ENCODE peak calls at places on chromosomes 1 and 21, in seven cellular contexts. L is SK-N-SH, W is heart left ventricle, M is kidney epithelial cell, I is lung, G is tibial artery, U is uterus. C is an unnamed sample.

GRCh38 chr1:211305044-211305443 is 21.6 kb upstream of the TRAF5 start:
- DNase-seq in W (peak; percentile 31), M (no peak), G (no peak), U (no peak), I (no peak), L (no peak), C (no peak)

GRCh38 chr1:14486401-14487110 is 111.9 kb upstream of the KAZN start:
- DNase-seq in M (peak; percentile 65), L (no peak), G (peak; percentile 45), U (peak; percentile 16), I (no peak), W (peak; percentile 47), C (peak; percentile 12)

GRCh38 chr1:12204140-12204539 is 25.7 kb upstream of the VPS13D start:
- DNase-seq in G (no peak), W (no peak), U (no peak), M (no peak), L (no peak), I (no peak), C (no peak)

GRCh38 chr21:28142692-28143091 is 850.0 kb downstream of the LTN1 start:
- DNase-seq in M (peak; percentile 32), G (no peak), U (no peak), L (no peak), W (no peak), I (no peak), C (peak; percentile 14)

GRCh38 chr1:75543705-75544104 is 67.2 kb downstream of the SLC44A5 start:
- DNase-seq in L (no peak), M (no peak), U (no peak), I (no peak), G (no peak), W (no peak), C (no peak)

GRCh38 chr1:201335174-201335870 is 42.2 kb downstream of the TNNT2 start:
- DNase-seq in W (no peak), I (no peak), G (no peak), M (no peak), U (no peak), L (no peak), C (no peak)

GRCh38 chr1:67759692-67760029 is 73.6 kb downstream of the GNG12 start:
- DNase-seq in M (no peak), W (no peak), U (no peak), L (no peak), I (no peak), G (no peak), C (no peak)

GRCh38 chr1:207002731-207003146 is 29.8 kb downstream of the C1orf116 start:
- DNase-seq in U (no peak), W (no peak), I (peak; percentile 91), G (no peak), L (no peak), M (no peak), C (peak; percentile 54)

GRCh38 chr21:30590297-30590696 is at the start of gene KRTAP22-2:
- DNase-seq in W (no peak), M (no peak), I (no peak), L (no peak), U (no peak), G (no peak), C (no peak)

GRCh38 chr1:163069142-163069541 is at the start of gene RGS4:
- DNase-seq in L (peak; percentile 73), I (no peak), M (peak; percentile 85), U (peak; percentile 68), G (peak; percentile 36), W (peak; percentile 55), C (peak; percentile 32)

GRCh38 chr1:30184393-30185141 is 538.8 kb downstream of the MATN1 start:
- DNase-seq in U (no peak), I (peak; percentile 24), W (no peak), G (no peak), L (peak; percentile 58), M (no peak), C (no peak)

GRCh38 chr1:232059726-232060360 is 433.3 kb downstream of the DISC1 start:
- DNase-seq in L (no peak), U (no peak), M (no peak), I (no peak), G (no peak), W (no peak), C (no peak)

DNA sequence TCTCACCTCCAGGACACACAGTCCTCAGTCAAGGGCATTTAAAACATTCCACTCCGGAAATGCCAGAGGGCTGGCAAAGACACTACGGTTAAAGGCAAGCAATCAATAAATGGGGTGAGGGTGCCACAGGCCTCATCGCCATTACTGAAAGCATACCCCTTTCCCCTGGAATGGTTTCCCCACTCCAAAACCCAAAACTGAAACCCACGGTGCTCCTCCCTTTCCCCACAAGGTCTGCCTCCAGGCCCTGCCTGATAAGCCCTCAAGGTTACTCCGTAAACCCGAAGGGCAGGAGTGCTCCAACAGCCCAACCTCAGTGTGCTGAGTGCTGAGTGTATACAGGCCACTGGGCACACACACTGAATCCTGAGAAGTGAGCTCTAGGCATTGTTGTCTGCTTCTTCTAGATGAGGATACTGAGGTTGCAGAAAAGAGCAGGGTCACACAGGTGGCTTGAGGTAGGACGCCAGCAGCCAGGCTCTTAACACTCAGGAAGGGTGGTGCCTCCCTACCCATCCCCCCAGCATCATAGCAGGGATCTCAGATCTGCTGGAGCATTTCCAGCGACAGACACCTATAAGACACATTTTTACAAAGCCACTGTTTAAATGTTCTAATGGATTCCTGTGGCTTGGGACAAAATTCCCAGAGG is 29.0 kb downstream of the SSBP3 start:
- DNase-seq in M (no peak), W (peak; percentile 61), G (no peak), I (no peak), U (no peak), L (no peak), C (peak; percentile 56)
- H3K36me3 ChIP-seq in M (peaks cover 2% of the 10 kb centered on the region), W (no peaks in the 10 kb centered on the region), G (no peaks in the 10 kb centered on the region), I (no peaks in the 10 kb centered on the region), U (no peaks in the 10 kb centered on the region), L (no peaks in the 10 kb centered on the region), C (no peaks in the 10 kb centered on the region)

GRCh38 chr1:17276568-17276967 is 27.7 kb downstream of the PADI3 start:
- DNase-seq in G (no peak), W (no peak), M (no peak), L (no peak), I (no peak), U (no peak), C (no peak)

GRCh38 chr1:17272066-17272465 is 23.2 kb downstream of the PADI3 start:
- DNase-seq in U (no peak), I (no peak), G (no peak), L (no peak), M (no peak), W (no peak), C (no peak)

GRCh38 chr1:17273096-17273495 is 24.2 kb downstream of the PADI3 start:
- DNase-seq in G (no peak), U (no peak), I (no peak), L (no peak), W (no peak), M (no peak), C (no peak)

GRCh38 chr1:17272641-17273040 is 23.7 kb downstream of the PADI3 start:
- DNase-seq in U (no peak), W (no peak), I (no peak), G (no peak), L (no peak), M (no peak), C (no peak)

GRCh38 chr1:17274186-17275170 is 25.6 kb downstream of the PADI3 start:
- DNase-seq in M (no peak), U (no peak), W (no peak), I (no peak), L (peak; percentile 76), G (no peak), C (peak; percentile 42)
- TF ChIP-seq CTCF in M (peak; percentile 61), U (no peak), W (peak; percentile 42), I (no peak), L (peak; percentile 72), G (no peak), C (peak; percentile 37)

GRCh38 chr1:25810341-25811299 is 9.1 kb upstream of the MTFR1L start:
- DNase-seq in W (peak; percentile 62), L (peak; percentile 90), M (no peak), I (peak; percentile 73), G (peak; percentile 65), U (peak; percentile 70), C (peak; percentile 83)

GRCh38 chr1:25807480-25808390 is 7.7 kb downstream of the SELENON start:
- DNase-seq in W (no peak), I (no peak), G (peak; percentile 21), U (no peak), L (no peak), M (no peak), C (no peak)

GRCh38 chr1:25809283-25809926 is 9.4 kb downstream of the SELENON start:
- DNase-seq in I (no peak), U (no peak), M (no peak), G (peak; percentile 15), W (no peak), L (no peak), C (no peak)

GRCh38 chr1:25809929-25810328 is 9.8 kb upstream of the MTFR1L start:
- DNase-seq in L (no peak), W (no peak), M (no peak), U (no peak), G (no peak), I (no peak), C (no peak)

DNA sequence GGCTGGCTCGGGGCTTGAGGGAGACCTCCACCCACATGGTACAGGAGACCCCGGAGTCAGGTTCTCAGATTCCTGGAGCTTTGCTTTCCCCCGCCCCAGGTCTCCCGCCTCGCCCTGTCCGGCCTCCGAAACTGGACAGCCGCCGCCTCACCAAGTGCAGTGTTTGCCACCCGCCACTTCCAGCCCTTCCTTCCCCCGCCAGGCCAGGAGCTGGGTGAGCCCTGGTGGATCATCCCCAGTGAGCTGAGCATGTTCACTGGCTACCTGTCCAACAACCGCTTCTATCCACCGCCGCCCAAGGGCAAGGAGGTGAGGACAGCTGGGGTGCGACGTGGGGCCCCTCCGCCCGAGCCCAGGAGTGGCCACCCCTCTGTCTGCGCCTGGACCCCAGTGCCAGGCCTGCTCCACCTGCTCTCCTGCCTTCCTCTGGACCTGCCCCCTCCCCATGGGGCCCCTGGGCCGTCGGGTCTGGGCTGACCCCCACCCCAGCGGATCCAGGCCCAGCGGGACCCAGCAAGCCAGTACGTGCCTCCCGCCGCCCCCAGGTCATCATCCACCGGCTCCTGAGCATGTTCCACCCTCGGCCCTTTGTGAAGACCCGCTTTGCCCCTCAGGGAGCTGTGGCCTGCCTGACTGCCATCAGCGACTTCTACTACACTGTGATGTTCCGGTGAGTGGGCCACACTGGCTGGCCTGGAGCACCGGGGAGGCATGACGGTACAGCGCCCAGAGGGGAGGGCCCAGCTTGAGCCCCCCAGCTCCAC is 8.7 kb downstream of the SELENON start:
- DNase-seq in W (no peak), I (no peak), U (no peak), M (no peak), G (peak; percentile 16), L (no peak), C (no peak)
- H3K4me3 ChIP-seq in W (no peak overlapping the region), I (no peak overlapping the region), U (no peak overlapping the region), M (no peak overlapping the region), G (no peak overlapping the region), L (no peak overlapping the region), C (no peak overlapping the region)

GRCh38 chr1:9058465-9058864 is 11.0 kb downstream of the SLC2A5 start:
- DNase-seq in G (no peak), I (no peak), L (no peak), W (no peak), M (no peak), U (no peak), C (no peak)

GRCh38 chr1:9059944-9060744 is 9.3 kb downstream of the SLC2A5 start:
- DNase-seq in U (no peak), L (no peak), M (no peak), G (no peak), W (no peak), I (no peak), C (no peak)

GRCh38 chr1:9061949-9062555 is 7.4 kb downstream of the SLC2A5 start:
- DNase-seq in I (no peak), L (no peak), U (no peak), W (no peak), M (no peak), G (no peak), C (no peak)

GRCh38 chr1:9061252-9061948 is 8.0 kb downstream of the SLC2A5 start:
- DNase-seq in L (no peak), M (no peak), I (no peak), W (no peak), U (no peak), G (no peak), C (no peak)

GRCh38 chr1:9057851-9058250 is 11.6 kb downstream of the SLC2A5 start:
- DNase-seq in G (no peak), I (no peak), M (no peak), W (no peak), U (no peak), L (no peak), C (no peak)
- H3K36me3 ChIP-seq in G (no peaks in the 10 kb centered on the region), I (no peaks in the 10 kb centered on the region), M (no peaks in the 10 kb centered on the region), W (no peaks in the 10 kb centered on the region), U (no peaks in the 10 kb centered on the region), L (no peaks in the 10 kb centered on the region), C (no peaks in the 10 kb centered on the region)

C was measured in body of pancreas.